ENCODE peak calls at places on chromosomes 5 and 9, in five cellular contexts. J, R, D, B and P are unnamed samples.

GRCh38 chr9:87564706-87565335 is 67.2 kb downstream of the DAPK1 start:
- DNase-seq in D (no peak), J (no peak), B (no peak), R (no peak), P (no peak)

GRCh38 chr5:54624671-54625583 is 107.4 kb downstream of the SNX18 start:
- DNase-seq in J (no peak), D (no peak), B (no peak), R (no peak), P (no peak)

GRCh38 chr5:61334224-61335196 is 2.5 kb downstream of the ZSWIM6 start:
- DNase-seq in R (no peak), B (no peak), J (no peak), D (no peak), P (no peak)

GRCh38 chr9:95341262-95342011 is 23.9 kb upstream of the FANCC start:
- DNase-seq in R (peak), B (no peak), J (no peak), D (no peak), P (no peak)

GRCh38 chr5:10343486-10343885 is 10.0 kb upstream of the MARCHF6 start:
- DNase-seq in J (no peak), D (no peak), B (no peak), R (no peak), P (no peak)

GRCh38 chr5:120463026-120463770 is 902 bp upstream of the PRR16 start:
- DNase-seq in J (no peak), B (no peak), D (no peak), R (no peak), P (no peak)

GRCh38 chr5:38382898-38383297 is 124.5 kb downstream of the EGFLAM start:
- DNase-seq in B (peak), J (peak), D (peak), R (peak), P (peak)

GRCh38 chr9:94623253-94623652 is 16.1 kb downstream of the FBP1 start:
- DNase-seq in B (peak), J (peak), R (peak), D (peak), P (peak)

GRCh38 chr9:124593080-124594058 is 86.2 kb upstream of the NR5A1 start:
- DNase-seq in D (no peak), J (peak), B (peak), R (peak), P (peak)

GRCh38 chr9:115209601-115210306 is 91.8 kb upstream of the TNC start:
- DNase-seq in J (no peak), R (no peak), B (no peak), D (no peak), P (no peak)

GRCh38 chr5:84438456-84438855 is 53.8 kb upstream of the EDIL3 start:
- DNase-seq in D (no peak), R (no peak), B (no peak), J (no peak), P (no peak)

GRCh38 chr5:138460032-138460693 is 5.1 kb upstream of the EGR1 start:
- DNase-seq in R (no peak), D (no peak), J (no peak), B (no peak), P (no peak)

GRCh38 chr9:76366275-76366674 is 28.0 kb downstream of the RFK start:
- DNase-seq in J (no peak), D (no peak), R (no peak), B (no peak), P (no peak)

GRCh38 chr5:179416906-179417470 is 71.7 kb upstream of the ADAMTS2 start:
- DNase-seq in B (no peak), J (no peak), R (no peak), D (no peak), P (no peak)

GRCh38 chr5:154316223-154316967 is 125.9 kb downstream of the GALNT10 start:
- DNase-seq in J (peak), D (no peak), R (no peak), B (no peak), P (no peak)

GRCh38 chr5:93599427-93600146 is 16.6 kb downstream of the NR2F1 start:
- DNase-seq in R (no peak), B (no peak), J (no peak), D (no peak), P (no peak)

GRCh38 chr5:89950234-89950633 is 459.3 kb downstream of the CETN3 start:
- DNase-seq in D (no peak), R (no peak), B (no peak), J (no peak), P (no peak)

DNA sequence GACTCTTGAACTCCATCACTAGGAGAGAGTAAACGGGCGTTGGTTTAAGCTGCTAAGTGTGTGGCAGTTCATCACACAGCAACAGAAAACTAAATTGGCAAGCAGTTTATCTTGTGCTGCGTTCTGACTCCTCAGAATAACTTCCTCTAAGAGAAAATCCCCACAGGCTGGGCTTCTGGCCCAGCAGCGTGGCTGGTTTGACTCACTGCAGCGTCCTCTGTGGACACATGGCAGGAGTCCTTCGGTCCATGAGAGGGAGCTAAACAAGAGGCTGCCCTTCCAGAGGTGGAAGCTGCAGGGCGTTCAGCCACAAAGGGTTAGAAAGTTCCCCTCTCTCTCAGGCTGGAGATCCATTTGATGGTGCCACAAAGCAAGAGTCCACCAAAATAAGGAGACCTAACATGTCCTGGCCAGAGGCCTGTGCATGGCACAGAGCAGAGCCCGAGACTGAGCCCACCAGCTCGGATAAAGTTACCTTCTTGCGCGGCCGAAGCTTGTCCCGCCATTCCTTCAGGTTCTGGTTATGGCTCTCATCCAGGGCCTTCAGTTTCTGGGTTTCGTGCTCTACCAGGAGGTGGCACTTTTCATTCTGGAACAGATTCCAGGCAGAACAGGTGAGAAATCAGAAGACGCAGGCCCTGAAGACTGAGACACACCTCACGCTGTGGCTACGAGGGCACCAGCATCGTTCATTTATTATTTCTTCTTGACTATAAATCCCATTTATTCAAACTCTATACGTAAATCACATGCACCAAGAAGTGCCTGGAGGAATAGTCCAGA is 46.2 kb upstream of the FBXW11 start:
- DNase-seq in J (no peak), B (no peak), R (peak), D (no peak), P (no peak)
- TF ChIP-seq CTCF in J (no peak), B (no peak), R (peak), D (no peak), P (no peak)

GRCh38 chr9:5429873-5430564 is 7.7 kb downstream of the PLGRKT start:
- DNase-seq in J (no peak), D (no peak), B (no peak), R (no peak), P (no peak)

GRCh38 chr9:5427005-5427404 is 10.7 kb downstream of the PLGRKT start:
- DNase-seq in R (no peak), J (no peak), B (no peak), D (no peak), P (no peak)

GRCh38 chr9:5428172-5428571 is 9.6 kb downstream of the PLGRKT start:
- DNase-seq in B (no peak), J (no peak), R (no peak), D (no peak), P (no peak)

GRCh38 chr9:5428794-5429528 is 8.8 kb downstream of the PLGRKT start:
- DNase-seq in B (no peak), J (no peak), D (no peak), R (no peak), P (no peak)

GRCh38 chr9:5430912-5431311 is 6.8 kb downstream of the PLGRKT start:
- DNase-seq in D (no peak), R (no peak), B (no peak), J (no peak), P (no peak)
- TF ChIP-seq CTCF in D (peak), R (peak), B (no peak), J (peak), P (no peak)

DNA sequence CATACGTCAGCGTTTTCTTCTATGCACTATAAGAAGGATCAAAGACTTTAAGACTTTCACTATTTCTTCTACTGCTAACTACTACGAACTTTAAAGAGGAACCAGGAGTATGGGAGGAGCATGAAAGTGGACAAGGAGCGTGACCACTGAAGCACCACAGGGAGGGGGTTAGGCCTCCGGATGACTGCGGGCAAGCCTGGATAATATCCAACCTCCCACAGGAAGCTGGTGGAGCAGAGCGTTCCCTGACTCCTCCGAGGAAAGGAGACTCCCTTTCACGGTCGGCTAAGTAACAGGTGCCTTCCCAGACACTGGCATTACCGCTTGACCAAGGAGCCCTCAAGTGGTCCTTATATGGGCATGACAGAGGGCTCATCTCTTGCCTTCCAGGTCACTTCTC is 62.4 kb downstream of the OLFM1 start:
- DNase-seq in J (no peak), D (no peak), B (no peak), R (no peak), P (no peak)
- TF ChIP-seq CTCF in J (no peak), D (no peak), B (no peak), R (no peak), P (no peak)

GRCh38 chr5:57671371-57671770 is 188.8 kb upstream of the ACTBL2 start:
- DNase-seq in B (no peak), R (no peak), J (no peak), D (no peak), P (no peak)

GRCh38 chr5:57675236-57675635 is 192.6 kb upstream of the ACTBL2 start:
- DNase-seq in B (no peak), R (no peak), J (no peak), D (no peak), P (no peak)

GRCh38 chr5:57680686-57681085 is 198.1 kb upstream of the ACTBL2 start:
- DNase-seq in R (no peak), D (no peak), B (no peak), J (no peak), P (no peak)

GRCh38 chr5:57677235-57677634 is 194.6 kb upstream of the ACTBL2 start:
- DNase-seq in B (no peak), J (no peak), D (no peak), R (no peak), P (no peak)

DNA sequence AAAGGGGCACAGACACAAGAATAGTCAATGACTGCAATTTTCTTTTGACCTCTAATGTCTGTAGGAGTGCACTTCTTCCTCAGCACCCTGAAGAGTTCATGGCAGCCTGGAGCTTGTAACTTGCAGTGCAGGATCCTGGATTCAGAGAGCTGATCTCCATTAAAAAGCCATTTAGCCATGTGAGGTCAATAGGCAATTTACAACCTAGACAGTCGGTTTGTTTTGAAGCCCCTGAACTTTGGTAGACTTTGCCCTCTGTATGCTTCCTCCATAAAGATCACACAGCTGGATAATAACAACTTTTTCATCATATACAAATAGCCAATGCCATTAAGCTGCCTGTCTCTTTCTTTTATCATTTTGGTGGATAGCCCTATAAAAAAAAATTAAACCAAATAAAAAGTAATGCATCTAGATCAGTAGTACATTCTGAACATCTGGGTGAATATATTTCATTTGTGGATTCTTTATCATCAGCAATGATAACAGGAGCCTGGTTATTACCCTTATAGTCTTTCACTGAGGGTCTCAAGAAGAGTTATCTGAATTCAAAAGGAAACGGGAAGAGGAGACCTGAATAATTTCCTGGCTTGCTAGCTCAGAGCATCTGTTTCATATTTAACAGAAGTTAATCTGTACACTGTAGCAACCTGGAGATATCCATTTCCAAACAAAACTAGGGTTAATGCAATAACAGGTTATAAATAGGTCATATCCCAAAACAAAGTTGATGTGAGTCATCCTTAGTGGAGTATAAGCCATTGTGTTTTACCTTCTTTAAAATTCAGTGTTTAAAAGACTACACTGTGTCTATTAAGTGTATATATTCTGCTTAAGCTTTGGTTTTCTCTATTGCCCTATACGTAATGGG is 193.9 kb upstream of the ACTBL2 start:
- DNase-seq in D (no peak), J (no peak), B (no peak), R (no peak), P (no peak)
- TF ChIP-seq CTCF in D (no peak), J (no peak), B (no peak), R (no peak), P (no peak)